ENCODE peak calls at places on chromosomes 2 and 18, in eight cellular contexts. M, O, J, I, D, Z, S and H are unnamed samples.

GRCh38 chr2:70984576-70985282 is 6.3 kb downstream of the ANKRD53 start:
- DNase-seq in S (peak; percentile 60), M (peak; percentile 72), J (no peak), Z (peak; percentile 43), O (no peak), I (peak; percentile 79), D (peak; percentile 55), H (peak; percentile 38)

GRCh38 chr2:241993386-241994005 is 124.0 kb downstream of the RTP5 start:
- DNase-seq in S (no peak), J (no peak), M (peak; percentile 37), O (no peak), D (no peak), I (no peak), Z (no peak), H (no peak)

GRCh38 chr2:48448274-48449061 is 81.5 kb upstream of the STON1 start:
- DNase-seq in O (no peak), M (no peak), D (no peak), J (no peak), S (no peak), Z (peak; percentile 66), I (no peak), H (peak; percentile 96)

GRCh38 chr18:23635283-23636040 is 27.2 kb downstream of the ANKRD29 start:
- DNase-seq in D (no peak), M (no peak), O (no peak), S (no peak), Z (peak; percentile 12), J (no peak), I (no peak), H (no peak)

GRCh38 chr2:54672587-54673456 is 50.6 kb upstream of the EML6 start:
- DNase-seq in I (no peak), Z (peak; percentile 65), S (no peak), J (no peak), O (no peak), D (no peak), M (no peak), H (peak; percentile 93)

GRCh38 chr2:30362468-30363081 is 84.5 kb upstream of the LCLAT1 start:
- DNase-seq in S (no peak), D (no peak), I (no peak), J (no peak), M (no peak), O (no peak), Z (no peak), H (no peak)

GRCh38 chr2:172969171-172969570 is 106.5 kb upstream of the MAP3K20 start:
- DNase-seq in O (no peak), S (no peak), J (no peak), D (no peak), I (no peak), Z (no peak), M (no peak), H (no peak)

GRCh38 chr2:23513881-23514793 is 129.2 kb downstream of the KLHL29 start:
- DNase-seq in M (no peak), I (no peak), D (no peak), S (no peak), O (no peak), J (peak; percentile 93), Z (no peak), H (no peak)

GRCh38 chr2:105748564-105748963 is 3.9 kb downstream of the NCK2 start:
- DNase-seq in M (no peak), O (no peak), J (no peak), D (no peak), S (no peak), I (no peak), Z (no peak), H (no peak)

GRCh38 chr2:207163815-207164747 is 1.7 kb downstream of the KLF7 start:
- DNase-seq in M (peak; percentile 68), I (peak; percentile 21), O (peak; percentile 10), Z (peak; percentile 58), S (no peak), J (peak; percentile 37), D (no peak), H (no peak)

GRCh38 chr2:216216951-216217903 is 108.1 kb downstream of the XRCC5 start:
- DNase-seq in J (no peak), S (no peak), O (no peak), Z (no peak), M (no peak), I (no peak), D (no peak), H (no peak)

GRCh38 chr18:3304832-3305231 is 42.9 kb downstream of the MYL12B start:
- DNase-seq in S (no peak), J (no peak), M (no peak), O (no peak), I (no peak), D (no peak), Z (no peak), H (no peak)

GRCh38 chr2:239832101-239832994 is 192.8 kb downstream of the NDUFA10 start:
- DNase-seq in Z (no peak), D (no peak), M (peak; percentile 32), I (no peak), S (no peak), O (no peak), J (no peak), H (no peak)

GRCh38 chr2:69642709-69643601 is 584 bp downstream of the AAK1 start:
- DNase-seq in S (no peak), D (peak; percentile 28), I (peak; percentile 58), Z (peak; percentile 42), O (peak; percentile 29), M (peak; percentile 79), J (peak; percentile 57), H (peak; percentile 81)

GRCh38 chr18:26965206-26965605 is 99.7 kb upstream of the AQP4 start:
- DNase-seq in D (no peak), I (no peak), O (no peak), J (no peak), S (no peak), Z (no peak), M (no peak), H (no peak)

GRCh38 chr18:35491689-35492077 is 6.1 kb downstream of the INO80C start:
- DNase-seq in S (no peak), J (no peak), D (no peak), I (no peak), Z (no peak), M (no peak), O (no peak), H (no peak)

GRCh38 chr2:98569197-98569793 is 39.0 kb downstream of the COA5 start:
- DNase-seq in J (peak; percentile 7), S (peak; percentile 64), M (peak; percentile 80), O (no peak), Z (peak; percentile 52), I (peak; percentile 51), D (peak; percentile 12), H (no peak)

GRCh38 chr2:8413589-8414135 is 268.2 kb upstream of the ID2 start:
- DNase-seq in I (no peak), Z (no peak), S (no peak), M (no peak), O (no peak), J (no peak), D (no peak), H (peak; percentile 62)

GRCh38 chr2:62947403-62947802 is 103.2 kb upstream of the OTX1 start:
- DNase-seq in O (no peak), M (no peak), D (no peak), I (no peak), S (no peak), Z (no peak), J (no peak), H (no peak)

GRCh38 chr2:115484983-115485382 is 1042.5 kb downstream of the DPP10 start:
- DNase-seq in M (no peak), J (no peak), I (no peak), Z (no peak), O (no peak), D (no peak), S (no peak), H (no peak)

GRCh38 chr2:160687629-160688028 is 194.0 kb upstream of the RBMS1 start:
- DNase-seq in M (no peak), J (peak; percentile 91), D (no peak), O (peak; percentile 61), S (no peak), Z (no peak), I (no peak), H (no peak)

GRCh38 chr2:23584054-23584745 is 199.2 kb downstream of the KLHL29 start:
- DNase-seq in J (no peak), M (no peak), D (no peak), S (no peak), O (peak; percentile 92), I (no peak), Z (no peak), H (no peak)

GRCh38 chr2:73776869-73777519 is 2.9 kb downstream of the DUSP11 start:
- DNase-seq in S (no peak), M (no peak), D (no peak), I (no peak), Z (no peak), J (no peak), O (no peak), H (no peak)

GRCh38 chr2:10520154-10520553 is 72.0 kb upstream of the ODC1 start:
- DNase-seq in I (no peak), S (no peak), J (no peak), M (peak; percentile 37), Z (no peak), O (no peak), D (no peak), H (no peak)

GRCh38 chr2:202149155-202149762 is 76.2 kb downstream of the KIAA2012 start:
- DNase-seq in O (no peak), D (no peak), J (peak; percentile 60), Z (no peak), S (no peak), M (peak; percentile 71), I (no peak), H (no peak)

GRCh38 chr18:63553117-63553516 is 10.9 kb downstream of the SERPINB12 start:
- DNase-seq in M (no peak), O (no peak), Z (peak; percentile 42), S (no peak), J (no peak), D (no peak), I (no peak), H (peak; percentile 95)

GRCh38 chr2:236167297-236168109 is 683 bp downstream of the GBX2 start:
- DNase-seq in D (no peak), Z (no peak), M (no peak), J (peak; percentile 44), S (no peak), I (peak; percentile 51), O (peak; percentile 16), H (no peak)

GRCh38 chr18:49933530-49933929 is 120.2 kb upstream of the ACAA2 start:
- DNase-seq in O (no peak), D (no peak), I (no peak), J (no peak), S (no peak), Z (no peak), M (no peak), H (no peak)